ENCODE peak calls at places on chromosomes 2 and 18, in seven cellular contexts. X is GM23338; G is Calu3; O is suprapubic skin; Q is CD4-positive, alpha-beta T cell; F is thyroid gland; I is A549. D is an unnamed sample.

GRCh38 chr2:218431878-218432277 is 13.0 kb downstream of the VIL1 start:
- DNase-seq in X (no peak), G (no peak), O (no peak), Q (no peak), F (no peak), I (no peak), D (peak; percentile 22)

GRCh38 chr2:6877402-6878305 is at the start of gene RSAD2:
- DNase-seq in X (no peak), G (peak; percentile 52), O (no peak), Q (no peak), F (peak; percentile 44), I (no peak), D (no peak)

GRCh38 chr2:117994729-117995128 is 19.1 kb downstream of the CCDC93 start:
- DNase-seq in X (no peak), G (no peak), O (no peak), Q (no peak), F (no peak), I (no peak), D (no peak)

GRCh38 chr2:98334439-98335078 is 11.7 kb upstream of the CNGA3 start:
- DNase-seq in X (peak; percentile 83), G (no peak), O (no peak), Q (no peak), F (no peak), I (peak; percentile 10), D (no peak)

GRCh38 chr2:106028192-106028591 is 165.9 kb downstream of the UXS1 start:
- DNase-seq in X (no peak), G (no peak), O (no peak), Q (no peak), F (no peak), I (no peak), D (no peak)

GRCh38 chr2:111122631-111123421 is 2.1 kb downstream of the BCL2L11 start:
- DNase-seq in X (peak; percentile 88), G (peak; percentile 71), O (peak; percentile 92), Q (no peak), F (peak; percentile 84), I (peak; percentile 25), D (peak; percentile 76)

GRCh38 chr2:235674116-235674515 is 180.3 kb downstream of the AGAP1 start:
- DNase-seq in X (no peak), G (no peak), O (no peak), Q (no peak), F (no peak), I (no peak), D (no peak)

GRCh38 chr2:72153026-72153791 is 5.5 kb upstream of the CYP26B1 start:
- DNase-seq in X (no peak), G (no peak), O (peak; percentile 56), Q (no peak), F (no peak), I (no peak), D (peak; percentile 33)

GRCh38 chr18:48356909-48357631 is 52.1 kb downstream of the ZBTB7C start:
- DNase-seq in X (peak; percentile 30), G (no peak), O (no peak), Q (no peak), F (peak; percentile 77), I (no peak), D (no peak)

GRCh38 chr2:32553829-32554432 is 73.9 kb upstream of the TTC27 start:
- DNase-seq in X (peak; percentile 58), G (peak; percentile 2), O (no peak), Q (no peak), F (no peak), I (peak; percentile 54), D (peak; percentile 35)

GRCh38 chr18:40955351-40955750 is 999.7 kb upstream of the PIK3C3 start:
- DNase-seq in X (no peak), G (no peak), O (no peak), Q (no peak), F (no peak), I (no peak), D (no peak)

GRCh38 chr2:133504566-133505505 is 63.4 kb downstream of the NCKAP5 start:
- DNase-seq in X (no peak), G (peak; percentile 72), O (no peak), Q (no peak), F (peak; percentile 79), I (no peak), D (no peak)

GRCh38 chr2:171523339-171523931 is 1.2 kb downstream of the CYBRD1 start:
- DNase-seq in X (peak; percentile 83), G (peak; percentile 41), O (peak; percentile 91), Q (no peak), F (peak; percentile 92), I (peak; percentile 46), D (peak; percentile 46)

GRCh38 chr2:97736185-97736584 is 22.8 kb downstream of the ZAP70 start:
- DNase-seq in X (no peak), G (no peak), O (no peak), Q (no peak), F (no peak), I (no peak), D (peak; percentile 3)

GRCh38 chr18:45014047-45014501 is 333.4 kb downstream of the SETBP1 start:
- DNase-seq in X (peak; percentile 47), G (peak; percentile 43), O (no peak), Q (no peak), F (no peak), I (peak; percentile 33), D (no peak)
- TF ChIP-seq CTCF in X (no peak), G (no peak), O (no peak), Q (no peak), F (no peak), I (peak; percentile 17), D (no peak)

GRCh38 chr2:102240640-102241370 is 54.0 kb downstream of the IL1RL2 start:
- DNase-seq in X (peak; percentile 92), G (peak; percentile 91), O (peak; percentile 93), Q (peak; percentile 76), F (peak; percentile 95), I (peak; percentile 65), D (peak; percentile 87)

GRCh38 chr2:102250278-102250821 is 61.0 kb upstream of the IL1RL1 start:
- DNase-seq in X (peak; percentile 20), G (no peak), O (no peak), Q (no peak), F (no peak), I (no peak), D (no peak)

GRCh38 chr2:102251042-102251848 is 60.1 kb upstream of the IL1RL1 start:
- DNase-seq in X (peak; percentile 83), G (peak; percentile 81), O (peak; percentile 80), Q (peak; percentile 48), F (peak; percentile 69), I (peak; percentile 43), D (no peak)

GRCh38 chr2:102241616-102242260 is 54.9 kb downstream of the IL1RL2 start:
- DNase-seq in X (no peak), G (no peak), O (no peak), Q (no peak), F (no peak), I (no peak), D (no peak)

GRCh38 chr2:102245266-102246151 is 58.7 kb downstream of the IL1RL2 start:
- DNase-seq in X (peak; percentile 59), G (no peak), O (no peak), Q (no peak), F (no peak), I (no peak), D (peak; percentile 22)
- TF ChIP-seq CTCF in X (peak; percentile 30), G (no peak), O (no peak), Q (no peak), F (no peak), I (no peak), D (no peak)

GRCh38 chr2:158996378-158996993 is 28.0 kb downstream of the TANC1 start:
- DNase-seq in X (no peak), G (no peak), O (no peak), Q (no peak), F (no peak), I (no peak), D (no peak)
- TF ChIP-seq CTCF in X (peak; percentile 39), G (no peak), O (no peak), Q (peak; percentile 29), F (no peak), I (no peak), D (peak; percentile 41)

GRCh38 chr2:46847185-46847710 is 68.4 kb downstream of the MCFD2 start:
- DNase-seq in X (no peak), G (peak; percentile 92), O (peak; percentile 91), Q (no peak), F (peak; percentile 100), I (peak; percentile 52), D (no peak)
- TF ChIP-seq CTCF in X (no peak), G (no peak), O (no peak), Q (no peak), F (no peak), I (no peak), D (no peak)

GRCh38 chr2:176134978-176135575 is 5.6 kb downstream of the HOXD8 start:
- DNase-seq in X (no peak), G (no peak), O (no peak), Q (no peak), F (no peak), I (no peak), D (no peak)
- TF ChIP-seq CTCF in X (no peak), G (no peak), O (no peak), Q (no peak), F (no peak), I (no peak), D (no peak)

GRCh38 chr2:18740428-18740827 is 151.1 kb upstream of the NT5C1B start:
- DNase-seq in X (no peak), G (no peak), O (peak; percentile 59), Q (no peak), F (no peak), I (no peak), D (no peak)
- TF ChIP-seq CTCF in X (no peak), G (no peak), O (no peak), Q (no peak), F (no peak), I (no peak), D (no peak)

DNA sequence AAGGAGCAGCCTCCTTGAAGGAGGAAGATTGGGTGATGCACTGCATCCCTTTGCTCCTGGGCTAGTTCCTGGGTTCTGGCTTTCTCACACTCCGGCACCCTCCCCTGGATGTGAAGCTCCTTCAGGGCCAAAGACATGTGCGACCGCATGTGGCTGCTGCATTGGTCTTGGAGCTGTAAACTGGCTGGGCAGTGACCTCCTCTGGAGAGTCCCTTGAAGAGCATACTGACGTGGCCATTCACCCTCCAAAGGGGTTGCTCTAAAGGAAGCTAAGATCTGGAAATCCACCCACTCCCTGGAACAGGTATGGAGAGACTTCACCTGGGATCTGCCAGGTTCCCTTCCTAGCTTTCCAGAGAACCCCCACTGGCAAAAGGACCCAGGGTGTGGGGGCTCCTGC is 62.1 kb downstream of the TMEM17 start:
- DNase-seq in X (peak; percentile 36), G (no peak), O (no peak), Q (no peak), F (peak; percentile 24), I (no peak), D (peak; percentile 54)
- TF ChIP-seq CTCF in X (no peak), G (no peak), O (no peak), Q (no peak), F (no peak), I (no peak), D (peak; percentile 17)

D was measured in Caco-2.